ENCODE peak calls at places on chromosomes 12 and 14, in seven cellular contexts. L is HFFc6, T is IMR-90, Z is PC-3, U is A549, O is tibial artery, D is brain microvascular endothelial cell. M is an unnamed sample.
A peak's percentile ranks its signal among the peaks of the same experiment; 100 is the strongest.

GRCh38 chr12:112570096-112570495 is 151.3 kb downstream of the PTPN11 start:
- DNase-seq in U (no peak), L (no peak), O (no peak), D (no peak), T (no peak), Z (no peak), M (no peak)

GRCh38 chr14:57060276-57060956 is 208.3 kb downstream of the EXOC5 start:
- DNase-seq in T (no peak), D (no peak), O (no peak), U (no peak), L (no peak), Z (peak; percentile 86), M (peak; percentile 59)

GRCh38 chr14:64708148-64709004 is 4.2 kb downstream of the PLEKHG3 start:
- DNase-seq in U (peak; percentile 78), T (peak; percentile 44), Z (peak; percentile 80), L (no peak), O (peak; percentile 59), D (no peak), M (peak; percentile 77)

GRCh38 chr12:56280849-56281248 is 14.1 kb downstream of the COQ10A start:
- DNase-seq in D (no peak), Z (no peak), T (no peak), L (no peak), U (no peak), O (no peak), M (no peak)

GRCh38 chr12:31261744-31262143 is 64.2 kb downstream of the SINHCAF start:
- DNase-seq in O (no peak), U (no peak), L (no peak), D (no peak), T (no peak), Z (no peak), M (no peak)

GRCh38 chr14:81446279-81447007 is 46.3 kb upstream of the STON2 start:
- DNase-seq in O (no peak), D (no peak), T (no peak), Z (no peak), U (no peak), L (no peak), M (no peak)

GRCh38 chr14:66074546-66074945 is 411.6 kb upstream of the CCDC196 start:
- DNase-seq in Z (no peak), O (no peak), T (no peak), U (no peak), D (no peak), L (no peak), M (no peak)

GRCh38 chr12:116661341-116661740 is 76.5 kb downstream of the SPRING1 start:
- DNase-seq in D (no peak), Z (no peak), L (no peak), T (no peak), O (no peak), U (no peak), M (no peak)

GRCh38 chr14:72847721-72848120 is 46.2 kb downstream of the DPF3 start:
- DNase-seq in U (no peak), T (no peak), Z (peak; percentile 37), O (no peak), L (no peak), D (no peak), M (peak; percentile 1)

GRCh38 chr12:77214136-77214535 is 148.8 kb upstream of the E2F7 start:
- DNase-seq in L (peak; percentile 60), O (no peak), U (no peak), Z (no peak), T (peak; percentile 70), D (no peak), M (no peak)

GRCh38 chr14:81464253-81465001 is 64.3 kb upstream of the STON2 start:
- DNase-seq in D (peak; percentile 65), Z (peak; percentile 88), U (peak; percentile 60), T (peak; percentile 64), L (peak; percentile 62), O (peak; percentile 41), M (peak; percentile 75)

GRCh38 chr14:92693998-92694780 is 54.2 kb downstream of the LGMN start:
- DNase-seq in O (no peak), Z (peak; percentile 86), T (no peak), D (no peak), U (peak; percentile 69), L (no peak), M (peak; percentile 50)

GRCh38 chr12:94282675-94283074 is 134.3 kb downstream of the PLXNC1 start:
- DNase-seq in T (no peak), O (no peak), Z (no peak), U (no peak), D (no peak), L (no peak), M (no peak)

GRCh38 chr14:39266871-39267591 is 33.3 kb downstream of the MIA2 start:
- DNase-seq in O (peak; percentile 77), D (peak; percentile 72), Z (peak; percentile 84), T (peak; percentile 81), L (peak; percentile 64), U (peak; percentile 58), M (peak; percentile 89)

GRCh38 chr14:101408077-101408831 is 153.0 kb upstream of the DIO3 start:
- DNase-seq in U (no peak), T (peak; percentile 90), D (peak; percentile 50), O (peak; percentile 45), Z (peak; percentile 84), L (peak; percentile 56), M (peak; percentile 9)

GRCh38 chr14:50744242-50744641 is 76.1 kb upstream of the SAV1 start:
- DNase-seq in D (no peak), T (peak; percentile 28), L (no peak), Z (no peak), U (no peak), O (no peak), M (no peak)

GRCh38 chr12:55718020-55718419 is 2.2 kb upstream of the RDH5 start:
- DNase-seq in O (no peak), Z (no peak), L (no peak), T (no peak), D (no peak), U (no peak), M (no peak)

GRCh38 chr12:43444940-43445564 is 107.0 kb downstream of the ADAMTS20 start:
- DNase-seq in T (peak; percentile 59), U (no peak), L (peak; percentile 23), Z (peak; percentile 74), D (peak; percentile 56), O (peak; percentile 28), M (peak; percentile 74)

GRCh38 chr12:130339946-130340345 is 2.3 kb downstream of the PIWIL1 start:
- DNase-seq in U (peak; percentile 17), T (no peak), O (no peak), D (no peak), Z (peak; percentile 4), L (no peak), M (peak; percentile 20)

GRCh38 chr12:67633708-67634107 is 14.8 kb upstream of the DYRK2 start:
- DNase-seq in O (peak; percentile 69), T (no peak), Z (no peak), L (no peak), U (no peak), D (no peak), M (no peak)

GRCh38 chr12:98594050-98594853 is 766 bp downstream of the SLC25A3 start:
- DNase-seq in U (no peak), L (no peak), O (peak; percentile 50), T (no peak), Z (peak; percentile 14), D (no peak), M (peak; percentile 28)

GRCh38 chr12:71685961-71686657 is at the start of gene TMEM19:
- DNase-seq in D (peak; percentile 85), T (peak; percentile 86), Z (peak; percentile 91), L (peak; percentile 89), U (peak; percentile 85), O (peak; percentile 84), M (peak; percentile 89)
- TF ChIP-seq CTCF in D (peak; percentile 23), T (peak; percentile 42), Z (peak; percentile 43), L (peak; percentile 50), U (peak; percentile 34), O (peak; percentile 15), M (peak; percentile 11)

GRCh38 chr14:84963518-84963917 is 566.4 kb upstream of the FLRT2 start:
- DNase-seq in D (no peak), U (no peak), T (no peak), L (no peak), Z (no peak), O (no peak), M (no peak)
- TF ChIP-seq CTCF in D (no peak), U (no peak), T (no peak), L (no peak), Z (no peak), O (no peak), M (no peak)

GRCh38 chr12:74906224-74906623 is 303.4 kb downstream of the KCNC2 start:
- DNase-seq in L (no peak), O (no peak), T (no peak), U (no peak), D (no peak), Z (no peak), M (no peak)
- TF ChIP-seq CTCF in L (no peak), O (no peak), T (no peak), U (no peak), D (peak; percentile 34), Z (peak; percentile 39), M (no peak)

DNA sequence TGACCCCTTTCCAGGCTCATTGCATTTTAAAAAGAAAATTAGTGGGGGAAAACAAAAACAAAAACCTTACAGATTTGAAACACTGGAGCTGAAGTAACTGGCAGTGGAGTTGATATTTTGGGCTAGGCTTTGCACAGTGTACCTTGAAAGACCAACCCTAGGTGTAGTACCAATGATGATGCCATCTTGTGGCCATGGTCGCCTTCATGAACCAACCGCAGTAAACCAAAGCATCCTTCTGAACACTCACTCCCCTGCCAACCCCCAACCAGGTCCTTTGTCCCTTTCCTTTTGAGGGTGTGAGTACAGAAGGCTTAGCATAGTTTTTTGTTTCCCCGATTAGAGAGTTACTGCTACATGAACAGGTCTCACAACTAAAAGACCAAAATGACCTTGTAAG is 5.9 kb downstream of the TOMM20L start:
- DNase-seq in U (no peak), D (no peak), O (no peak), L (no peak), T (no peak), Z (peak; percentile 36), M (peak; percentile 9)
- TF ChIP-seq CTCF in U (peak; percentile 17), D (peak; percentile 12), O (no peak), L (peak; percentile 13), T (no peak), Z (peak; percentile 60), M (no peak)

DNA sequence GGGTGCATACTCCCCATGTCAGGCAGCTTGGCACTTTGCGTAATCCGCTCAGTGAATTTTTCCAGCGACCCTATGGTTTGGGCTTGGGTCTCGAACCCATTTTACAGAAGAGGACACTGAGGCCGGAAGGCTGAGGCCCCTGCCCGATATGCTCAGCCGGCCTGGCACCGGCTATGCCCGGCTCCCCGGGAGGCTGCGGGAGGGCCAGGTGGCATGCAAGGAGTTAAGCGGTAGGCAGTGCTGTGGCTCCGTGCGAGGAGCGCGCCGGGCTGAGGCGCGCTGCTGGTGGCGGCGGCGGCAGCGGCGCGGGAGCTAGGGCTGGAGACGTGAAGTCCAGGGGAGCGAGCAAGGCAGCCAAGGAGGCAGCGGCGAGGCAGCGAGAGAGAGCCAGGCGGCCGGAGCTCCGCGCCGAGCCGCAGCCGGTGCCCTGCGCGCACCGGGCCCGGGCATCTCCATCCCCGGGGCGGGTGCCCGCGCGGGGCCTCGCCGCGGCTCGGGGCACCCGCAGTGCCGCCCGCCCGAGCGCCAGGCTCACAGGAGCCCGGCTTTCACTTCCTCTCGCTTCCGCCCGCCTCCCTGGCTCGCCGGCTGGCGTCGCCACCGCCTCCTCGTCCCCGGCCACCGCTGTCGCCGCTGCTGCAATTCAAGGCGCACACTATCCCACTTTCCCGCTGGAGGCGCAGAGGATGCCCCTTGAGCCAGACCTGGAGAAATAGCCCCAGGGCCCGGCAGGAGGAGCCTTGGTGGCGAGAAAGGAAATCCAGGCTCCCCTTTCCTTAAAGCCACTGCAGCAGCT is at the start of gene WSCD2:
- DNase-seq in T (no peak), D (peak; percentile 1), O (peak; percentile 52), Z (peak; percentile 30), U (no peak), L (no peak), M (no peak)
- TF ChIP-seq CTCF in T (no peak), D (peak; percentile 28), O (peak; percentile 44), Z (no peak), U (peak; percentile 10), L (no peak), M (no peak)